ENCODE peak calls at places on chromosome 12, in seven cellular contexts. I is stimulated activated CD4-positive, alpha-beta T cell treated with anti-CD3 and anti-CD28 coated beads, Interleukin-12 subunit alpha, Interleukin-12 subunit beta, amount 100 ng/mL, for 24 hours; B is A673; M is NCI-H1092 treated with DMSO at 0.1 percent for 48 hours; A is ACHN; Z is stimulated activated CD8-positive, alpha-beta memory T cell treated with anti-CD3 and anti-CD28 coated beads, Interleukin-7, amount 100 ng/mL, for 1 hour; X is activated effector memory CD4-positive, alpha-beta T cell treated with anti-CD3 and anti-CD28 coated beads, Interleukin-2, amount 50 U/mL, for 16 hours. W is an unnamed sample.

GRCh38 chr12:56431850-56432249 is 17.4 kb downstream of the TIMELESS start:
- DNase-seq in A (no peak), Z (no peak), M (no peak), X (no peak), B (no peak), I (no peak), W (no peak)

GRCh38 chr12:49346659-49347306 is at the start of gene DNAJC22:
- DNase-seq in X (peak), I (no peak), B (peak), Z (no peak), A (peak), M (peak), W (no peak)

GRCh38 chr12:80813820-80814219 is 97.1 kb downstream of the MYF5 start:
- DNase-seq in M (no peak), I (no peak), B (no peak), X (no peak), Z (no peak), A (no peak), W (no peak)

GRCh38 chr12:57697076-57697475 is 3.1 kb downstream of the OS9 start:
- DNase-seq in X (no peak), A (no peak), Z (no peak), I (no peak), M (no peak), B (no peak), W (no peak)

GRCh38 chr12:946656-947055 is 2.8 kb downstream of the RAD52 start:
- DNase-seq in Z (no peak), B (no peak), A (no peak), M (no peak), I (no peak), X (no peak), W (no peak)

GRCh38 chr12:106135075-106135474 is 3.7 kb downstream of the NUAK1 start:
- DNase-seq in X (no peak), Z (no peak), M (no peak), A (no peak), B (no peak), I (no peak), W (no peak)

GRCh38 chr12:69064734-69065413 is 131.9 kb upstream of the CPM start:
- DNase-seq in X (no peak), I (no peak), B (no peak), M (no peak), A (no peak), Z (no peak), W (no peak)

GRCh38 chr12:12705833-12706520 is 10.0 kb upstream of the GPR19 start:
- DNase-seq in M (no peak), Z (no peak), B (peak), X (peak), I (no peak), A (no peak), W (no peak)

GRCh38 chr12:5907812-5908211 is 37.2 kb downstream of the ANO2 start:
- DNase-seq in B (no peak), M (no peak), X (no peak), I (no peak), A (no peak), Z (no peak), W (no peak)